ENCODE peak calls at places on chromosomes 6 and 20, in seven cellular contexts. F, Z, W, J, L, N and B are unnamed samples. For H3K36me3, the result is how much of the 10 kb centered on the place peaks cover.

GRCh38 chr20:14055127-14055742 is 59.9 kb downstream of the MACROD2 start:
- DNase-seq in W (peak), Z (no peak), N (peak), J (peak), L (no peak), F (no peak), B (no peak)

GRCh38 chr6:41505084-41506049 is 40.8 kb upstream of the FOXP4 start:
- DNase-seq in J (peak), N (peak), W (no peak), F (no peak), L (peak), Z (peak), B (peak)

GRCh38 chr6:168695701-168696100 is 254.7 kb downstream of the SMOC2 start:
- DNase-seq in F (no peak), J (no peak), W (no peak), N (no peak), L (no peak), Z (no peak), B (no peak)

GRCh38 chr6:85669735-85670194 is 27.1 kb upstream of the SYNCRIP start:
- DNase-seq in Z (peak), L (no peak), W (no peak), N (peak), F (peak), J (peak), B (no peak)

GRCh38 chr20:24027229-24027628 is 38.6 kb upstream of the GGTLC1 start:
- DNase-seq in J (peak), N (no peak), Z (peak), W (no peak), F (peak), L (no peak), B (peak)

GRCh38 chr6:105209950-105210706 is 30.3 kb upstream of the POPDC3 start:
- DNase-seq in J (peak), Z (no peak), L (no peak), F (no peak), N (peak), W (no peak), B (no peak)

GRCh38 chr6:29035951-29036350 is 9.0 kb downstream of the OR2W1 start:
- DNase-seq in N (no peak), Z (no peak), F (no peak), L (no peak), J (no peak), W (no peak), B (no peak)

GRCh38 chr6:167420858-167421766 is 96.2 kb downstream of the TTLL2 start:
- DNase-seq in Z (no peak), J (no peak), F (no peak), W (no peak), N (no peak), L (no peak), B (no peak)

GRCh38 chr6:33264015-33264414 is 7.7 kb downstream of the VPS52 start:
- DNase-seq in Z (no peak), F (no peak), L (no peak), J (no peak), W (no peak), N (no peak), B (no peak)

GRCh38 chr6:37011656-37012378 is 6.4 kb downstream of the FGD2 start:
- DNase-seq in W (no peak), L (no peak), Z (peak), N (peak), F (no peak), J (no peak), B (no peak)

GRCh38 chr6:156599977-156600647 is 177.1 kb upstream of the ARID1B start:
- DNase-seq in F (no peak), W (no peak), J (no peak), Z (no peak), N (no peak), L (no peak), B (no peak)

GRCh38 chr6:52420668-52421358 is 671 bp downstream of the EFHC1 start:
- DNase-seq in J (peak), N (peak), F (no peak), W (no peak), L (no peak), Z (no peak), B (no peak)

GRCh38 chr20:25017257-25017803 is 24.8 kb upstream of the APMAP start:
- DNase-seq in Z (no peak), J (peak), F (no peak), L (peak), W (no peak), N (no peak), B (peak)

GRCh38 chr6:146470091-146470770 is 73.4 kb upstream of the RAB32 start:
- DNase-seq in W (no peak), L (no peak), F (no peak), Z (no peak), N (no peak), J (no peak), B (no peak)

GRCh38 chr20:22312744-22313346 is 271.5 kb downstream of the FOXA2 start:
- DNase-seq in F (no peak), L (no peak), N (peak), J (peak), W (peak), Z (no peak), B (no peak)

GRCh38 chr6:121485359-121485809 is 49.9 kb downstream of the GJA1 start:
- DNase-seq in F (no peak), J (peak), Z (no peak), W (no peak), N (peak), L (no peak), B (no peak)

GRCh38 chr6:88388589-88388988 is 222.4 kb upstream of the CNR1 start:
- DNase-seq in Z (no peak), J (no peak), N (no peak), F (no peak), L (no peak), W (no peak), B (no peak)

GRCh38 chr20:63062188-63063140 is 55.7 kb upstream of the BHLHE23 start:
- DNase-seq in W (no peak), Z (no peak), J (no peak), N (no peak), L (peak), F (no peak), B (peak)

GRCh38 chr6:23002044-23002619 is 432.8 kb downstream of the HDGFL1 start:
- DNase-seq in W (no peak), F (no peak), L (no peak), J (no peak), Z (no peak), N (no peak), B (no peak)

DNA sequence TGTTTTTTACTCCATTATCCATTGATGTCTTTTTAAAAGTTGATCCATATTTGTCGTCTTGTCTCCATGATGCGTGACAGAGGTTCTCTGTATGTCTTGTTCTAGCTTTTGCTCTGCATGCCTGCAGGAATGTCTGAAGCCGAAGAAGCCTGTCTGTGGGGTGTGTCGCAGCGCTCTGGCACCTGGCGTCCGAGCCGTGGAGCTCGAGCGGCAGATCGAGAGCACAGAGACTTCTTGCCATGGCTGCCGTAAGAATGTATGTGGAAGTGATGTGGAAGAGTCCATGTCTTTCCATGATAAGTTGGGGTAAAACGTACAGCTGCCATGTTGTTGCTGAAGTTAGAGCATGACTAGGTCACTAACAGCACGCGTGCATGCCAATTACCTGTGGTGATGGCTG is 5.3 kb downstream of the RNF114 start:
- DNase-seq in F (no peak), N (no peak), W (no peak), J (no peak), L (peak), Z (no peak), B (no peak)
- H3K36me3 ChIP-seq in F (half or more), N (under half), W (under half), J (under half), L (under half), Z (under half), B (under half)

DNA sequence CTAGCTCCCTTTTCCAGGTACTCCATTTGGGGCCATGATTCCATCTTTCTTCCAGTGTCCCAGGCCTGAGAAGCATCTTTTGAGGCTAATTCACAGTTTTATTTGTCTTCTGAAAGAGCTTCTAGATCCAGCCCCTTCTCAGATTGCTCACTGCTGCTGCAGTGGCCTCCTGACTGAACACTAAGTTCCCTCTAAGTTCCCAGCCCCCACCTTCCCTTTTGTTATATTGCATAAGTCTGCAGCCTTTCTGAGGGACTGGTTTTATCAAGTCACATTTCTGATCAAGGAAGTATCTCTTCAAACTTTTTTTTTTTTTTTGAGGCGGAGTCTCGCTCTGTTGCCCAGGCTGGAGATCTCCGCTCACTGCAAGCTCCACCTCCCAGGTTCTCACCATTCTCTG is 10.7 kb downstream of the MAPRE1 start:
- DNase-seq in N (peak), W (no peak), L (no peak), F (no peak), Z (no peak), J (no peak), B (no peak)
- H3K27ac ChIP-seq in N (no peak), W (no peak), L (no peak), F (no peak), Z (no peak), J (no peak), B (peak)

GRCh38 chr20:34643919-34644318 is 33.0 kb downstream of the PIGU start:
- DNase-seq in F (no peak), J (peak), W (no peak), N (peak), L (no peak), Z (no peak), B (no peak)
- H3K36me3 ChIP-seq in F (under half), J (under half), W (under half), N (under half), L (under half), Z (under half), B (under half)

GRCh38 chr6:12336121-12336971 is 46.2 kb downstream of the EDN1 start:
- DNase-seq in N (no peak), Z (no peak), L (no peak), J (no peak), W (no peak), F (no peak), B (no peak)
- H3K27ac ChIP-seq in N (no peak), Z (no peak), L (no peak), J (peak), W (peak), F (no peak), B (no peak)

DNA sequence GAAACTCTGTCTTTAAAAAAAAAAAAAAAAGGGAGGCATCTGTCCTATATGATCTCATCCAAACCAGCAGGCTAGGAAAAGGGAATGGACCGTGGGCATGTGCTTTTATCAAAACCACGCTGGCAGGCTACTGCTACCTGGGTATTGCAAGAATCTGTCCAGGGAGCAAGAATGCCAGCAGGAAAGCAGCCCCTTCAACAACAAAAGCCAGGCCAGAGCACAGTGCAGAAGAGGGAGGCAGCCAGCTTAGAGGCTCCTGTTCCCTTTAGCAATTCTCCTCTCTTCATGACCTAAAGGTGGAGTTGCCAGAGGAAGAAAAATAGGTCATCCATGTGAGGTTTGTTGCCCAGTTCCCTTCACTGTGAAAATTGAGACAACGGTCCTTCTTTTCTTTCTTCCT is 18.2 kb downstream of the TBC1D20 start:
- DNase-seq in L (no peak), W (no peak), J (no peak), Z (no peak), N (no peak), F (no peak), B (no peak)
- H3K36me3 ChIP-seq in L (under half), W (under half), J (half or more), Z (under half), N (half or more), F (half or more), B (half or more)

GRCh38 chr6:56537223-56537770 is 105.4 kb downstream of the DST start:
- DNase-seq in F (no peak), Z (no peak), L (no peak), N (no peak), W (no peak), J (no peak), B (no peak)

GRCh38 chr6:56539503-56540105 is 103.1 kb downstream of the DST start:
- DNase-seq in J (peak), F (no peak), L (no peak), N (no peak), Z (no peak), W (no peak), B (no peak)

GRCh38 chr6:56540950-56541600 is 101.6 kb downstream of the DST start:
- DNase-seq in F (no peak), N (peak), W (no peak), Z (no peak), L (no peak), J (peak), B (no peak)

GRCh38 chr6:56540232-56540631 is 102.5 kb downstream of the DST start:
- DNase-seq in W (no peak), L (no peak), N (no peak), F (no peak), Z (no peak), J (no peak), B (no peak)

GRCh38 chr6:56538851-56539250 is 103.8 kb downstream of the DST start:
- DNase-seq in J (no peak), F (no peak), N (no peak), W (no peak), L (no peak), Z (no peak), B (no peak)
- H3K27ac ChIP-seq in J (peak), F (no peak), N (no peak), W (no peak), L (no peak), Z (no peak), B (peak)

GRCh38 chr6:107746461-107747030 is 77.6 kb downstream of the SCML4 start:
- DNase-seq in Z (no peak), N (no peak), F (no peak), L (no peak), W (no peak), J (no peak), B (no peak)

GRCh38 chr6:107744927-107745326 is 79.2 kb downstream of the SCML4 start:
- DNase-seq in W (no peak), L (no peak), F (no peak), N (no peak), Z (no peak), J (no peak), B (no peak)

GRCh38 chr6:107741191-107741680 is 82.9 kb downstream of the SCML4 start:
- DNase-seq in N (no peak), Z (no peak), L (no peak), W (no peak), F (no peak), J (no peak), B (no peak)

GRCh38 chr6:107740496-107741190 is 83.5 kb downstream of the SCML4 start:
- DNase-seq in N (no peak), W (no peak), L (no peak), F (no peak), J (no peak), Z (no peak), B (no peak)

DNA sequence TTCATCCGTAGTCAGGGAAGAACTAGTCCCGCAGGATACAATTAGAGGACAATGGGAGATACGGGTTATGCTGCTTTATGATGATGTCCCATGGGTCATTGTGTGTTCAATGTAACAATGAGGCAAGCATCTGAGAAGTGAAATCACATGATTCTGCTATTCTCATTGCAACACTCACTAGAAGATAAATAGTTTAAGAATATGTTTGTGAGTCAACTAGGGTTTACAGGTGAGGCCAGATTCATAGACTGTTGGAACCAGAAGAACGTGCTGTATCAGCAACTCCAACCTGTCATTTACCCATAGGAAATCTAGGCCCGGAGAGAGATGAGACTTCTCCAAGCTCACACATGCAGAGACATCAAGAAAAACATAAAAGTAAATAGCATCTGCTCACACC is 80.8 kb downstream of the SCML4 start:
- DNase-seq in W (no peak), J (no peak), F (no peak), L (no peak), N (no peak), Z (no peak), B (no peak)
- H3K36me3 ChIP-seq in W (under half), J (under half), F (half or more), L (under half), N (under half), Z (under half), B (under half)

DNA sequence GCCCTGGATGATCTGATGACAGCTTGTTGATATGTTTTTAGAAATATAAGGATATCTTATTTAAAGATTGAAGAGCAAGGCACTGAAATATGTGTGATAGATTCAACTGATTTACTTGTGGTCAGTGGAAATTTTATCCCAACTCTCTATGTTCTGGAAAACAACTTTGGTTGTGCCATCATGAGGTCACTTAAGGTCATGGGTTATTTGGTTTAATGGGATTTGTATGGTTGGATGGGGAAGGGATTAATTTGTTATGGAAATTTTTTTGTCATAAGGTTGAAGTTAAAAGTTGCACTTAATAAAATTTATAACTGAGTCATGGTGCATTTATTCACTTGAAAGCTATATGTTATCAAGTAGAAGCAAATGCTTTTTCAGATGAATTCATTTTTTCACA is 214.3 kb upstream of the LAMP5 start:
- DNase-seq in F (no peak), W (no peak), L (no peak), J (no peak), N (no peak), Z (no peak), B (no peak)
- H3K27ac ChIP-seq in F (no peak), W (no peak), L (no peak), J (no peak), N (no peak), Z (no peak), B (no peak)

GRCh38 chr20:5606347-5606746 is 143.9 kb upstream of the SHLD1 start:
- DNase-seq in Z (no peak), J (no peak), N (no peak), W (no peak), F (no peak), L (no peak), B (no peak)

GRCh38 chr20:5602346-5602745 is 147.9 kb upstream of the SHLD1 start:
- DNase-seq in F (no peak), L (no peak), Z (no peak), W (no peak), J (no peak), N (peak), B (no peak)

GRCh38 chr20:5595744-5596143 is 154.5 kb upstream of the SHLD1 start:
- DNase-seq in W (no peak), Z (no peak), N (no peak), L (no peak), F (no peak), J (no peak), B (no peak)

GRCh38 chr20:5596401-5597193 is 153.6 kb upstream of the SHLD1 start:
- DNase-seq in L (no peak), Z (no peak), W (no peak), J (no peak), F (no peak), N (no peak), B (no peak)

DNA sequence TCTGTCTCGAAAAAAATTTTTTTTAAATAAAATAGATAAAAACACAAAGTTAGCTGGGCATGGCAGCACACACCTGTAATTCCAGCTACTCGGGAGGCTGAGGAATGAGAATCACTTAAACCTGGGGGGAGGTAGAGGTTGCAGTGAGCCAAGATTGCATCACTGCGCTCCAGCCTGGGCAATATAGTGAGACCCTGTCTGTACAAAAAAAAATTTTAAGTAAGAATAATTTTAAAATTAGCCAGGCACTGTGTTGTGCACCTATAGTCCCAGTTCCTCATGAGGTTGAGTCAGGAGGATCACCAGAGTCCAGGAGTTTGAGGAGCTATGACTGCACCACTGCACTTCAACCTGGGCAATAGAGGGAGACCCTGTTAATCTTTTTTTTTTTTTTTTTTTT is 149.2 kb upstream of the SHLD1 start:
- DNase-seq in Z (no peak), W (no peak), F (no peak), N (no peak), J (no peak), L (no peak), B (no peak)
- H3K36me3 ChIP-seq in Z (under half), W (under half), F (half or more), N (half or more), J (half or more), L (under half), B (under half)

DNA sequence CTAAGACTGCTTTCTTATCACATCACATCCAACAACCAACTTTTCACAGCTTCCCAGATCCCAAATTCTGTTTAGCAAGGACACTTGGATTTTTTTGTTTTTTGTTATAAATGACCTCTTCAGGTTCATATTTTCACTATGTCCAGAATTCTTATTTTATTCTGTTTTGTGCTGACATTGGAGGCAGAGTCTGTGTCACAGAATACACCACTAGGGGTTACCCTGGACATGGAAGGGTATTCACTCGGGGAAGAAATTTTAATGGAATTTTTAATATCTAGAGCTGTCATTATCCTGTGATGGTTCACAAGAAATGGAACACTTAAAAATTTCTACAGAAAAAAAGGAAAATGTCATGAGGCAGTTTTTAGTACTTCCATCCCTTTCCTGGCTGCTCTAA is 12.0 kb upstream of the SLC2A12 start:
- DNase-seq in N (no peak), L (no peak), Z (no peak), J (no peak), W (no peak), F (no peak), B (no peak)
- H3K27ac ChIP-seq in N (no peak), L (no peak), Z (no peak), J (no peak), W (peak), F (no peak), B (no peak)